ENCODE peak calls at places on chromosome 14, in eight cellular contexts. One of them, this sample, is unnamed.
A peak's percentile ranks its signal among the peaks of the same experiment; 100 is the strongest.

GRCh38 chr14:80560800-80561199 is 349.5 kb upstream of the DIO2 start:
- DNase-seq in RCC 7860: no peak
- DNase-seq in NCI-H345: no peak
- DNase-seq in RKO: no peak
- DNase-seq in choroid plexus epithelial cell: no peak
- DNase-seq in epithelial cell of prostate: no peak
- DNase-seq in ovary: no peak
- DNase-seq in activated CD4-positive, alpha-beta T cell treated with anti-CD3 and anti-CD28 coated beads, Interleukin-2, amount 50 U/mL, for 4 hours: no peak
- DNase-seq in this sample: no peak

GRCh38 chr14:24179961-24180726 is 8.3 kb downstream of the REC8 start:
- DNase-seq in RKO: peak; percentile 42
- DNase-seq in epithelial cell of prostate: no peak
- DNase-seq in RCC 7860: peak; percentile 53
- DNase-seq in choroid plexus epithelial cell: peak; percentile 69
- DNase-seq in ovary: no peak
- DNase-seq in NCI-H345: no peak
- DNase-seq in activated CD4-positive, alpha-beta T cell treated with anti-CD3 and anti-CD28 coated beads, Interleukin-2, amount 50 U/mL, for 4 hours: no peak
- DNase-seq in this sample: no peak

GRCh38 chr14:99251721-99252120 is 20.3 kb downstream of the BCL11B start:
- DNase-seq in RKO: no peak
- DNase-seq in choroid plexus epithelial cell: no peak
- DNase-seq in NCI-H345: no peak
- DNase-seq in activated CD4-positive, alpha-beta T cell treated with anti-CD3 and anti-CD28 coated beads, Interleukin-2, amount 50 U/mL, for 4 hours: no peak
- DNase-seq in ovary: no peak
- DNase-seq in epithelial cell of prostate: no peak
- DNase-seq in RCC 7860: no peak
- DNase-seq in this sample: no peak

GRCh38 chr14:55188686-55189295 is 2.6 kb downstream of the DLGAP5 start:
- DNase-seq in activated CD4-positive, alpha-beta T cell treated with anti-CD3 and anti-CD28 coated beads, Interleukin-2, amount 50 U/mL, for 4 hours: no peak
- DNase-seq in ovary: no peak
- DNase-seq in choroid plexus epithelial cell: no peak
- DNase-seq in RCC 7860: no peak
- DNase-seq in NCI-H345: no peak
- DNase-seq in RKO: no peak
- DNase-seq in epithelial cell of prostate: no peak
- DNase-seq in this sample: no peak

GRCh38 chr14:51692646-51693045 is 40.9 kb downstream of the FRMD6 start:
- DNase-seq in NCI-H345: no peak
- DNase-seq in RCC 7860: no peak
- DNase-seq in RKO: no peak
- DNase-seq in ovary: no peak
- DNase-seq in activated CD4-positive, alpha-beta T cell treated with anti-CD3 and anti-CD28 coated beads, Interleukin-2, amount 50 U/mL, for 4 hours: no peak
- DNase-seq in epithelial cell of prostate: no peak
- DNase-seq in choroid plexus epithelial cell: no peak
- DNase-seq in this sample: no peak

GRCh38 chr14:22184157-22185025 is 404.6 kb downstream of the DAD1 start:
- DNase-seq in choroid plexus epithelial cell: peak; percentile 13
- DNase-seq in RCC 7860: peak; percentile 65
- DNase-seq in RKO: no peak
- DNase-seq in epithelial cell of prostate: no peak
- DNase-seq in activated CD4-positive, alpha-beta T cell treated with anti-CD3 and anti-CD28 coated beads, Interleukin-2, amount 50 U/mL, for 4 hours: no peak
- DNase-seq in NCI-H345: no peak
- DNase-seq in ovary: no peak
- DNase-seq in this sample: peak; percentile 32

GRCh38 chr14:56274556-56274955 is 156.3 kb downstream of the PELI2 start:
- DNase-seq in epithelial cell of prostate: no peak
- DNase-seq in RCC 7860: no peak
- DNase-seq in RKO: no peak
- DNase-seq in NCI-H345: no peak
- DNase-seq in choroid plexus epithelial cell: no peak
- DNase-seq in activated CD4-positive, alpha-beta T cell treated with anti-CD3 and anti-CD28 coated beads, Interleukin-2, amount 50 U/mL, for 4 hours: no peak
- DNase-seq in ovary: no peak
- DNase-seq in this sample: no peak

GRCh38 chr14:61113561-61113960 is 132.5 kb downstream of the SLC38A6 start:
- DNase-seq in epithelial cell of prostate: no peak
- DNase-seq in RCC 7860: no peak
- DNase-seq in RKO: no peak
- DNase-seq in NCI-H345: no peak
- DNase-seq in choroid plexus epithelial cell: no peak
- DNase-seq in ovary: no peak
- DNase-seq in activated CD4-positive, alpha-beta T cell treated with anti-CD3 and anti-CD28 coated beads, Interleukin-2, amount 50 U/mL, for 4 hours: no peak
- DNase-seq in this sample: peak; percentile 57

GRCh38 chr14:54478621-54479215 is 10.1 kb downstream of the GMFB start:
- DNase-seq in activated CD4-positive, alpha-beta T cell treated with anti-CD3 and anti-CD28 coated beads, Interleukin-2, amount 50 U/mL, for 4 hours: no peak
- DNase-seq in RKO: no peak
- DNase-seq in epithelial cell of prostate: no peak
- DNase-seq in RCC 7860: no peak
- DNase-seq in choroid plexus epithelial cell: no peak
- DNase-seq in ovary: no peak
- DNase-seq in NCI-H345: no peak
- DNase-seq in this sample: no peak